ENCODE peak calls at places on chromosomes 3 and 15, in nine cellular contexts. D is ascending aorta; Z is activated CD8-positive, alpha-beta T cell treated with anti-CD3 and anti-CD28 coated beads for 36 hours; L is PC-3; Q is HFFc6; F is kidney; K is GM23338; M is GM10248; V is esophagus muscularis mucosa. G is an unnamed sample.

GRCh38 chr3:100225883-100226282 is 34.9 kb upstream of the TBC1D23 start:
- DNase-seq in L (no peak), V (peak), M (no peak), K (no peak), Z (no peak), F (no peak), D (no peak), Q (no peak), G (no peak)

GRCh38 chr3:189099031-189099471 is 72.7 kb upstream of the TPRG1 start:
- DNase-seq in Z (no peak), F (peak), D (peak), M (no peak), V (peak), L (no peak), Q (no peak), K (no peak), G (peak)

GRCh38 chr3:194773216-194773615 is 87.5 kb downstream of the FAM43A start:
- DNase-seq in Z (no peak), L (peak), F (no peak), K (no peak), D (peak), V (no peak), Q (peak), M (no peak), G (no peak)

GRCh38 chr3:185362850-185363661 is at the start of gene MAP3K13:
- DNase-seq in K (peak), Q (peak), Z (peak), V (no peak), F (peak), D (peak), L (peak), M (peak), G (no peak)

GRCh38 chr15:99149366-99149765 is 44.5 kb downstream of the SYNM start:
- DNase-seq in F (no peak), M (no peak), V (no peak), K (no peak), Z (no peak), D (no peak), L (no peak), Q (no peak), G (no peak)

GRCh38 chr3:193585530-193585929 is 7.5 kb upstream of the OPA1 start:
- DNase-seq in L (no peak), D (no peak), K (no peak), F (no peak), Z (no peak), V (no peak), Q (no peak), M (no peak), G (no peak)

GRCh38 chr3:168341965-168342719 is 246.4 kb upstream of the GOLIM4 start:
- DNase-seq in V (no peak), F (no peak), L (peak), K (no peak), Q (no peak), D (no peak), Z (no peak), M (no peak), G (no peak)

GRCh38 chr3:101038393-101038792 is 45.2 kb upstream of the ABI3BP start:
- DNase-seq in V (no peak), D (no peak), K (no peak), F (no peak), M (no peak), L (no peak), Z (no peak), Q (peak), G (no peak)

GRCh38 chr3:127754411-127755304 is 67.7 kb downstream of the MGLL start:
- DNase-seq in M (peak), F (peak), D (no peak), Q (no peak), K (no peak), Z (peak), V (no peak), L (no peak), G (no peak)

GRCh38 chr3:14375192-14375591 is 27.2 kb upstream of the SLC6A6 start:
- DNase-seq in Z (no peak), K (peak), F (no peak), V (no peak), M (no peak), Q (no peak), D (no peak), L (no peak), G (no peak)

GRCh38 chr3:179236676-179237301 is 14.1 kb downstream of the KCNMB3 start:
- DNase-seq in Q (no peak), Z (no peak), K (no peak), M (no peak), V (no peak), L (no peak), D (no peak), F (no peak), G (no peak)

GRCh38 chr3:114504941-114505632 is 211.3 kb downstream of the TIGIT start:
- DNase-seq in Z (no peak), F (no peak), D (no peak), L (peak), K (no peak), V (no peak), M (no peak), Q (peak), G (no peak)

GRCh38 chr3:167814441-167814951 is 79.0 kb downstream of the SERPINI1 start:
- DNase-seq in L (peak), F (no peak), M (no peak), V (no peak), Z (no peak), Q (peak), D (peak), K (no peak), G (no peak)

GRCh38 chr3:196638922-196639516 is 475 bp upstream of the NRROS start:
- DNase-seq in L (no peak), D (no peak), Z (no peak), V (no peak), M (no peak), Q (no peak), K (no peak), F (no peak), G (no peak)

GRCh38 chr3:65877160-65877559 is 161.6 kb downstream of the MAGI1 start:
- DNase-seq in V (no peak), Z (no peak), L (no peak), F (no peak), K (no peak), D (no peak), M (no peak), Q (no peak), G (no peak)

GRCh38 chr15:38038659-38039442 is 104.4 kb downstream of the TMCO5A start:
- DNase-seq in L (peak), V (no peak), Q (peak), F (no peak), Z (no peak), D (no peak), M (no peak), K (no peak), G (no peak)

GRCh38 chr3:103511891-103512290 is 1077.1 kb downstream of the ZPLD1 start:
- DNase-seq in Q (no peak), V (no peak), F (no peak), D (no peak), Z (no peak), L (no peak), M (no peak), K (no peak), G (no peak)

GRCh38 chr15:89139613-89140499 is 51.6 kb downstream of the ABHD2 start:
- DNase-seq in M (no peak), Z (no peak), Q (no peak), D (no peak), L (no peak), V (no peak), F (no peak), K (peak), G (no peak)

GRCh38 chr3:48519244-48519643 is 15.3 kb upstream of the SHISA5 start:
- DNase-seq in Z (no peak), Q (no peak), D (no peak), V (no peak), K (no peak), L (no peak), F (no peak), M (no peak), G (no peak)

GRCh38 chr3:187215460-187215859 is 18.2 kb downstream of the RTP1 start:
- DNase-seq in D (no peak), V (no peak), Q (no peak), Z (no peak), L (no peak), M (no peak), K (no peak), F (no peak), G (no peak)

GRCh38 chr3:128236667-128237066 is 83.4 kb downstream of the EEFSEC start:
- DNase-seq in V (no peak), F (no peak), L (no peak), K (no peak), Z (no peak), Q (no peak), M (no peak), D (no peak), G (no peak)

GRCh38 chr3:69031635-69032034 is 18.2 kb upstream of the EOGT start:
- DNase-seq in K (no peak), Q (no peak), Z (no peak), M (no peak), F (no peak), L (no peak), D (no peak), V (no peak), G (no peak)

GRCh38 chr15:73986055-73986775 is 5.9 kb downstream of the STOML1 start:
- DNase-seq in L (no peak), Z (no peak), D (no peak), K (no peak), Q (no peak), V (no peak), M (no peak), F (no peak), G (peak)

GRCh38 chr15:66715181-66715624 is 13.2 kb downstream of the SMAD6 start:
- DNase-seq in Z (no peak), M (no peak), V (no peak), K (no peak), F (no peak), D (no peak), Q (no peak), L (no peak), G (no peak)

GRCh38 chr3:184761120-184761841 is 49.4 kb upstream of the MAGEF1 start:
- DNase-seq in Z (no peak), L (no peak), K (no peak), V (no peak), M (no peak), Q (no peak), D (no peak), F (peak), G (no peak)

GRCh38 chr3:18049101-18049500 is 306.7 kb upstream of the TBC1D5 start:
- DNase-seq in Q (no peak), L (no peak), V (no peak), D (no peak), M (no peak), K (no peak), Z (no peak), F (no peak), G (no peak)

GRCh38 chr3:18058666-18059065 is 316.2 kb upstream of the TBC1D5 start:
- DNase-seq in M (no peak), V (no peak), D (no peak), L (peak), F (no peak), K (no peak), Q (no peak), Z (no peak), G (no peak)

GRCh38 chr3:18051312-18051711 is 308.9 kb upstream of the TBC1D5 start:
- DNase-seq in V (no peak), L (no peak), Z (no peak), K (no peak), Q (no peak), M (no peak), D (no peak), F (no peak), G (no peak)

GRCh38 chr3:18054625-18055024 is 312.2 kb upstream of the TBC1D5 start:
- DNase-seq in M (no peak), V (no peak), Q (no peak), L (no peak), Z (no peak), F (no peak), K (no peak), D (no peak), G (no peak)
- TF ChIP-seq CTCF in M (no peak), V (no peak), Q (no peak), L (no peak), Z (no peak), F (no peak), K (no peak), D (no peak), G (no peak)

GRCh38 chr3:109696932-109697331 is 359.6 kb upstream of the DPPA4 start:
- DNase-seq in D (no peak), L (peak), M (no peak), Z (no peak), K (peak), Q (no peak), V (no peak), F (no peak), G (no peak)
- TF ChIP-seq CTCF in D (no peak), L (peak), M (no peak), Z (no peak), K (peak), Q (peak), V (no peak), F (no peak), G (peak)

DNA sequence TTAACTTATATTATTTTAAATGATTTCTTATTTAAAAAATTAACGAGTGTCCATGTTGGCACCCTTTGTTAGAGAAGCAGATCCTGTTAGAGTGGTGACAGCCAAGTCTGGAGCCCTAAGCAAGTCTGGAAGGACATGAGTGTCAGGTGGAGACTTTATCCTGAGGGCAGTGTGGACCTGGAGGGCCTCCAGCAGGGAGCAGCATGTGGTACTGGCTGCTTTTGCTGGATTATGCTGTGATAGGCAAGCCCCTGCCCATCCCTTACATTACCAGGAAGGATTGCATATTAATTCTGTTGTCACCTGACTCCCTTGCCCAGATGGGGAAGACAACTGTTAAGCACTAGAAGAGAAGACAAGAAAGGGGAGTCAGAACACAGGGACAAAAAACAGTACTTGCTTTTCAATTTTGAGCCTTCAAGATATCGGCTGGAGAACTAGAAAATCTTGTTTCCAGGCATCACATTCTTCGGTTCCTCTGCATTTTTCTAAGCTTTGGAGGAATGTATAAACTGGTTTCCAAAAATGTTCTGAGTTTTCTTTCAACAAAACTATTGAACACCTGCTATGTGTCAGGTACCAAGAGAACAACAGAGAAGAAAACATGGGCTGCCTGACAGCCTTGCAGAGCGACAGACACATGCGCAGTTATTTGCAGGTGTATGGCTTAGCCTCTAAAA is 22.7 kb downstream of the ZNF860 start:
- DNase-seq in M (no peak), Z (no peak), V (no peak), Q (no peak), D (no peak), K (peak), F (no peak), L (peak), G (no peak)
- TF ChIP-seq CTCF in M (no peak), Z (no peak), V (no peak), Q (no peak), D (no peak), K (peak), F (no peak), L (peak), G (peak)

GRCh38 chr3:50003216-50003615 is 63.3 kb downstream of the RBM6 start:
- DNase-seq in D (no peak), V (no peak), L (peak), Z (no peak), F (no peak), M (no peak), Q (no peak), K (no peak), G (no peak)
- TF ChIP-seq CTCF in D (no peak), V (no peak), L (no peak), Z (no peak), F (no peak), M (no peak), Q (no peak), K (no peak), G (no peak)

GRCh38 chr15:57667171-57667924 is 39.2 kb upstream of the POLR2M start:
- DNase-seq in Z (no peak), Q (peak), L (peak), M (no peak), D (peak), K (peak), F (no peak), V (peak), G (no peak)
- TF ChIP-seq CTCF in Z (no peak), Q (peak), L (peak), M (no peak), D (peak), K (peak), F (peak), V (peak), G (peak)

DNA sequence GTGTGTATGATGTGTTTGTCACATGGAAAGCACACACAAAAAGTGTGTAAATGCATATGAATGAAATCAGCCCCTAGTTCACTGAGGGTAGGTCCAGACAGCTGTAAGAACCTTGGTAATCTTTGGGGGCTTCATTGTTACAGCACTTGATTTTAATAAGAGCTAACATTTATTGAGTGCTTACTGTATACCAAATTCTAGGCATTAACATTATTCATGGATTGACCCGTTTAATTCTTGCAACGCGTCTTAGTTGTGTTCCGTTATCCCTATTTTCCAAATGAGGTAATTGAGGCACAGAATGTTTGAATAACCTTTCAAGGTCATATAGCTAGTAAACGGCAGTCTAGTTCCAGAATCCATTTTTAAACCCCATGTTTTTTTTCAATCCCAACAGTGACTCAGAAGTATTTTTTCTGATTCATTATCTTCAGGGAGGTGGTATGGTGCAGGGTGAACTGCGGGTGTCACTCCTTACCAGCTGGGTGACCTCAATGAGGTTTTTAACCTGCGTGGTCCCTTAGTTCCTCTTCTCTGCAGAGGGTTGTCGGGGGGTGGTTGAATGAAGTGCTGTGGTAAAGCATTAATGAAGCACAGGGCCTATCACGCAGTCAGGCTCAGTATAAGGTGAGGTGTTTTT is 14.2 kb downstream of the RAB8B start:
- DNase-seq in M (no peak), V (no peak), K (no peak), L (peak), D (no peak), Q (peak), Z (peak), F (no peak), G (no peak)
- TF ChIP-seq CTCF in M (no peak), V (no peak), K (no peak), L (no peak), D (no peak), Q (no peak), Z (no peak), F (no peak), G (no peak)

GRCh38 chr15:63198315-63198714 is 8.9 kb downstream of the RAB8B start:
- DNase-seq in K (no peak), Q (no peak), V (no peak), D (no peak), L (no peak), Z (no peak), M (no peak), F (no peak), G (no peak)
- TF ChIP-seq CTCF in K (no peak), Q (no peak), V (no peak), D (no peak), L (no peak), Z (no peak), M (no peak), F (no peak), G (no peak)

DNA sequence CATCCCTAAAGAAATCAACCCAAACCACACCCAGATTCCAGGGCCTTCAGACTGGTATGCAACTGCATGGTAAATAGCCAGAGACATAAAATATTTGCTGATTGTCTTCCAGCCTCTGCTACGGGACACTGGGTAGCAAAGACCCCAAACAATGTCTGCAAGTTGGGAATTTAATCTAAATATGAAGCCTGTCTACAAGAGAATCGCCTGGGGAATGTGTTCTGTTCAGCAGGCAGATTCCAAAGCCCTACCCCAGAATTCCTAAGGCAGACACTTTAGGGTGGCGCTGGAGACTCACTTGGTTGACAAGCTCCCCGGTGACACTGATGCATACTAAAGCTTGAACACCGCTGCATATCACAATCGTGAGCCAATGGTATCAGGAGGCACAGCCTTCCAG is 684.2 kb downstream of the NTRK3 start:
- DNase-seq in Z (no peak), L (peak), V (no peak), M (no peak), D (no peak), Q (no peak), K (peak), F (no peak), G (no peak)
- TF ChIP-seq CTCF in Z (no peak), L (no peak), V (no peak), M (no peak), D (no peak), Q (no peak), K (no peak), F (no peak), G (no peak)

DNA sequence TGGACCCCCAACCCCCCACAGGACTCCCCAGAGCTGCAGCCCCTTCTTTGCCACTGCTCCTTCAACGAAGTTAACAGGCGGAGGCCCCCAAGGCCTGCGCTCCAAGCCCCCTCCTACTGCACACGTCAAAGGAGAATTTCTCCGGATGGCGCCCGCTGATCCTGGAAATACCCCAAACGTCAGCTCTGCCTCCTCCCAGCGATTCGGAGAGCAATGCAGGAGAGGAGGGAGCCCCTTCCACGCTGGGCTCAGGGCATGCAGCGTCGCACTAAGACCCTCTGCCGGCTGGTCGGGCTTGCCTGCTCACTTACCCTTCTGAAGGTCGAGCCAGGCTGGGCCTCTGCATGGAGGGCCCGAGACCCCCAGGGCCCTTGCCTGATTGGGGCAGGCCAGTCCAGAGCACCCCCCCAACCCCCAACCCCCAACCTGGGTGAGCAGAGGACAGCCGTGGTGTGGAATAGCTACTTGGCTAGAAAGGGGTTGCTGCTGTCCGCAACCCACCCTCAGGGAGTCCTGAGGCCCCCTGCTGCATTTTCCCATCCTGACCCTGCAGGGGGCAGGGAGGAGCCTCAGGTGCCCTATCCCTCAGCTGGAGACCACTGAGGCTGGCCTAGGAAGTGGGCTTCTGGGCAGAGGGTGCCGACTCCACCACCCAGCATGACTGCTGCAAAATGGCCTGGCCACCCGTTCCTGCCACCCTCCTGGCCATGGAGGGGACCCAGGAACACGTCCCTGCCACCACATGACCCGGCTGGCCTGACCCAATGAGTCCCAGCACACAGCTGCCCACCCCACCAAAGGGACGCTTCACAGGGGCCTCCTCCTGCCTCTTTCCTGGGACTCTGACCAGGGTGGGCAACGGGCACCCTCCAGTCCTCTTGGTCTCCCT is 981 bp downstream of the ATP2B2 start:
- DNase-seq in Z (no peak), F (no peak), M (no peak), V (no peak), Q (no peak), L (no peak), K (no peak), D (no peak), G (no peak)
- TF ChIP-seq CTCF in Z (no peak), F (no peak), M (no peak), V (no peak), Q (no peak), L (no peak), K (no peak), D (no peak), G (no peak)

GRCh38 chr3:47007482-47008257 is 28.2 kb downstream of the NBEAL2 start:
- DNase-seq in K (no peak), Z (no peak), L (no peak), F (peak), M (no peak), D (peak), V (no peak), Q (no peak), G (peak)

GRCh38 chr3:47008258-47008671 is 28.8 kb downstream of the NBEAL2 start:
- DNase-seq in L (no peak), Z (no peak), K (no peak), F (peak), M (no peak), D (no peak), V (no peak), Q (no peak), G (no peak)

GRCh38 chr3:47009225-47010049 is 30.0 kb downstream of the NBEAL2 start:
- DNase-seq in V (peak), D (peak), F (peak), Z (peak), M (peak), K (peak), L (no peak), Q (peak), G (peak)

GRCh38 chr3:47010050-47010712 is 30.7 kb downstream of the NBEAL2 start:
- DNase-seq in M (no peak), V (no peak), D (no peak), L (no peak), F (no peak), K (no peak), Z (no peak), Q (no peak), G (peak)

GRCh38 chr3:47008851-47009224 is 29.4 kb downstream of the NBEAL2 start:
- DNase-seq in F (no peak), D (no peak), K (no peak), M (no peak), V (no peak), Z (no peak), L (no peak), Q (no peak), G (no peak)
- TF ChIP-seq CTCF in F (no peak), D (no peak), K (no peak), M (no peak), V (no peak), Z (no peak), L (no peak), Q (no peak), G (no peak)

G was measured in chondrocyte.